ENCODE peak calls at places on chromosome 15, in five cellular contexts. One of them, this sample, is unnamed.

GRCh38 chr15:60423540-60423939 is 25.8 kb upstream of the ANXA2 start:
- DNase-seq in H9: no peak
- DNase-seq in neuronal stem cell: peak
- DNase-seq in H1: no peak
- DNase-seq in trophoblast cell: peak
- DNase-seq in this sample: peak

GRCh38 chr15:52172869-52173268 is 18.3 kb downstream of the GNB5 start:
- DNase-seq in H9: no peak
- DNase-seq in neuronal stem cell: no peak
- DNase-seq in H1: no peak
- DNase-seq in trophoblast cell: no peak
- DNase-seq in this sample: no peak

GRCh38 chr15:39180494-39180930 is 400.4 kb upstream of the THBS1 start:
- DNase-seq in H9: no peak
- DNase-seq in neuronal stem cell: no peak
- DNase-seq in H1: no peak
- DNase-seq in trophoblast cell: no peak
- DNase-seq in this sample: peak

GRCh38 chr15:60751985-60752952 is 273.3 kb upstream of the ICE2 start:
- DNase-seq in H9: no peak
- DNase-seq in neuronal stem cell: no peak
- DNase-seq in H1: no peak
- DNase-seq in trophoblast cell: no peak
- DNase-seq in this sample: peak

GRCh38 chr15:36797128-36797527 is 217.7 kb downstream of the CDIN1 start:
- DNase-seq in H9: no peak
- DNase-seq in neuronal stem cell: no peak
- DNase-seq in H1: no peak
- DNase-seq in trophoblast cell: no peak
- DNase-seq in this sample: no peak

GRCh38 chr15:67143646-67144045 is 78.2 kb downstream of the SMAD3 start:
- DNase-seq in H9: no peak
- DNase-seq in neuronal stem cell: no peak
- DNase-seq in H1: no peak
- DNase-seq in trophoblast cell: no peak
- DNase-seq in this sample: peak

GRCh38 chr15:74411686-74412085 is 22.1 kb downstream of the SEMA7A start:
- DNase-seq in H9: no peak
- DNase-seq in neuronal stem cell: no peak
- DNase-seq in H1: no peak
- DNase-seq in trophoblast cell: no peak
- DNase-seq in this sample: no peak

GRCh38 chr15:50825946-50826345 is 60.4 kb upstream of the SPPL2A start:
- DNase-seq in H9: no peak
- DNase-seq in neuronal stem cell: no peak
- DNase-seq in H1: no peak
- DNase-seq in trophoblast cell: no peak
- DNase-seq in this sample: peak

GRCh38 chr15:97875513-97876285 is 84.8 kb upstream of the ARRDC4 start:
- DNase-seq in H9: peak
- DNase-seq in neuronal stem cell: no peak
- DNase-seq in H1: no peak
- DNase-seq in trophoblast cell: peak
- DNase-seq in this sample: no peak

GRCh38 chr15:101488300-101489164 is 975 bp downstream of the PCSK6 start:
- DNase-seq in H9: no peak
- DNase-seq in neuronal stem cell: peak
- DNase-seq in H1: no peak
- DNase-seq in trophoblast cell: no peak
- DNase-seq in this sample: no peak

GRCh38 chr15:48242531-48242930 is 36.4 kb downstream of the SLC12A1 start:
- DNase-seq in H9: no peak
- DNase-seq in neuronal stem cell: no peak
- DNase-seq in H1: no peak
- DNase-seq in trophoblast cell: no peak
- DNase-seq in this sample: no peak

GRCh38 chr15:78438595-78439285 is 724 bp downstream of the IREB2 start:
- DNase-seq in H9: no peak
- DNase-seq in neuronal stem cell: peak
- DNase-seq in H1: no peak
- DNase-seq in trophoblast cell: peak
- DNase-seq in this sample: peak

GRCh38 chr15:65072027-65072426 is 4.2 kb upstream of the RASL12 start:
- DNase-seq in H9: no peak
- DNase-seq in neuronal stem cell: no peak
- DNase-seq in H1: no peak
- DNase-seq in trophoblast cell: no peak
- DNase-seq in this sample: no peak

GRCh38 chr15:39623550-39623931 is 42.7 kb downstream of the THBS1 start:
- DNase-seq in H9: no peak
- DNase-seq in neuronal stem cell: no peak
- DNase-seq in H1: no peak
- DNase-seq in trophoblast cell: no peak
- DNase-seq in this sample: no peak

GRCh38 chr15:52960283-52960682 is 170.1 kb upstream of the ONECUT1 start:
- DNase-seq in H9: no peak
- DNase-seq in neuronal stem cell: no peak
- DNase-seq in H1: no peak
- DNase-seq in trophoblast cell: no peak
- DNase-seq in this sample: no peak

GRCh38 chr15:41904487-41905359 is 10.9 kb upstream of the SPTBN5 start:
- DNase-seq in H9: peak
- DNase-seq in neuronal stem cell: peak
- DNase-seq in H1: peak
- DNase-seq in trophoblast cell: peak
- DNase-seq in this sample: peak

GRCh38 chr15:65032823-65033537 is 3.5 kb upstream of the MTFMT start:
- DNase-seq in H9: peak
- DNase-seq in neuronal stem cell: peak
- DNase-seq in H1: peak
- DNase-seq in trophoblast cell: peak
- DNase-seq in this sample: peak

GRCh38 chr15:70794596-70795310 is 31.4 kb upstream of the UACA start:
- DNase-seq in H9: no peak
- DNase-seq in neuronal stem cell: no peak
- DNase-seq in H1: no peak
- DNase-seq in trophoblast cell: no peak
- DNase-seq in this sample: peak

GRCh38 chr15:57751177-57751800 is 44.8 kb downstream of the POLR2M start:
- DNase-seq in H9: no peak
- DNase-seq in neuronal stem cell: peak
- DNase-seq in H1: no peak
- DNase-seq in trophoblast cell: peak
- DNase-seq in this sample: peak

GRCh38 chr15:32718822-32719716 is 1.3 kb downstream of the GREM1 start:
- DNase-seq in H9: peak
- DNase-seq in neuronal stem cell: peak
- DNase-seq in H1: no peak
- DNase-seq in trophoblast cell: no peak
- DNase-seq in this sample: peak

GRCh38 chr15:52551762-52552161 is 17.1 kb downstream of the ARPP19 start:
- DNase-seq in H9: no peak
- DNase-seq in neuronal stem cell: no peak
- DNase-seq in H1: no peak
- DNase-seq in trophoblast cell: peak
- DNase-seq in this sample: no peak

GRCh38 chr15:85024003-85024402 is 42.3 kb downstream of the PDE8A start:
- DNase-seq in H9: no peak
- DNase-seq in neuronal stem cell: no peak
- DNase-seq in H1: no peak
- DNase-seq in trophoblast cell: no peak
- DNase-seq in this sample: no peak

GRCh38 chr15:85026304-85027032 is 44.8 kb downstream of the PDE8A start:
- DNase-seq in H9: no peak
- DNase-seq in neuronal stem cell: no peak
- DNase-seq in H1: no peak
- DNase-seq in trophoblast cell: no peak
- DNase-seq in this sample: peak

GRCh38 chr15:85025516-85026279 is 44.0 kb downstream of the PDE8A start:
- DNase-seq in H9: no peak
- DNase-seq in neuronal stem cell: no peak
- DNase-seq in H1: no peak
- DNase-seq in trophoblast cell: no peak
- DNase-seq in this sample: no peak

GRCh38 chr15:85022860-85023403 is 41.3 kb downstream of the PDE8A start:
- DNase-seq in H9: no peak
- DNase-seq in neuronal stem cell: no peak
- DNase-seq in H1: no peak
- DNase-seq in trophoblast cell: no peak
- DNase-seq in this sample: no peak

DNA sequence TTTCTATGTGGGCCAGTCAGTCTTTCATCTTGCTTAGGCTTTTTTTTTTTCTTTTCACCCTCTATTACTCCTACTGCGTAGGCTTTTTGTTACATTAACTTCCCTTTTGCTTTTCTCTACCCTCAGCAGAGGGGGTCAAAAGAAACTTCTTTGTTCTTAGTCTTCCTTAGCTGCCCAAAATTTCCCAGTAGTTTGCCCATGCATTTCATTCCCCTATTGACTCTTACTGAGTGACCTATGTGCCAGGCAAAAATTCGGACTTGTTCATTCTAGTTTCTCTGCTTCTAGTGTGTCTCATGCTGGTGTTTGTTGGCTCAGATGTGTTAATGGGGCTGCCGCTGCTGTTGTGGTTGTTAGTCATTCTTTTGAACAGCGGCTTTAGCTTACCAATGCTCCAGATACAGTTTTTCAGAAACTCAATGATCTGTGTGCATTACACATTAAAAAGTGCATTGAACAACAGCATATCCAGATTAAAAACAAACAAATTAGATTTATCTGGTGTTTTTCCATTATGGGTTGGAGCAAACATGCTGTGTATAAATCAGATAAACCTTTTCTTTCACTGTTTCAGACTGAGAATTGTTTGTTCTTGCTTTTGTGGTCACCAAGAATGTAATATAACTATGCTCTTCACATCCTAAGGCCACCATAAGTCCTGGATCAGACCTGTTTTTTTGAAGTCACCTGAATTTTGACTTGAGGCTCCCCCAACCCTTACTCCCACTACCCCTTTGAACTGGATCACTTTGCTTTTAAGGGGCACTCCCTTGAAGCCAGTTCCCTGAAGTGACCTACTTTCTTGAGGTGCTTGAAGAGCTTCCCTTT is 43.1 kb downstream of the PDE8A start:
- DNase-seq in H9: no peak
- DNase-seq in neuronal stem cell: no peak
- DNase-seq in H1: no peak
- DNase-seq in trophoblast cell: no peak
- DNase-seq in this sample: peak
- H2BK12ac ChIP-seq in H9: no peak
- H2BK12ac ChIP-seq in neuronal stem cell: no peak
- H2BK12ac ChIP-seq in H1: no peak
- H2BK12ac ChIP-seq in trophoblast cell: no peak
- H2BK12ac ChIP-seq in this sample: peak

DNA sequence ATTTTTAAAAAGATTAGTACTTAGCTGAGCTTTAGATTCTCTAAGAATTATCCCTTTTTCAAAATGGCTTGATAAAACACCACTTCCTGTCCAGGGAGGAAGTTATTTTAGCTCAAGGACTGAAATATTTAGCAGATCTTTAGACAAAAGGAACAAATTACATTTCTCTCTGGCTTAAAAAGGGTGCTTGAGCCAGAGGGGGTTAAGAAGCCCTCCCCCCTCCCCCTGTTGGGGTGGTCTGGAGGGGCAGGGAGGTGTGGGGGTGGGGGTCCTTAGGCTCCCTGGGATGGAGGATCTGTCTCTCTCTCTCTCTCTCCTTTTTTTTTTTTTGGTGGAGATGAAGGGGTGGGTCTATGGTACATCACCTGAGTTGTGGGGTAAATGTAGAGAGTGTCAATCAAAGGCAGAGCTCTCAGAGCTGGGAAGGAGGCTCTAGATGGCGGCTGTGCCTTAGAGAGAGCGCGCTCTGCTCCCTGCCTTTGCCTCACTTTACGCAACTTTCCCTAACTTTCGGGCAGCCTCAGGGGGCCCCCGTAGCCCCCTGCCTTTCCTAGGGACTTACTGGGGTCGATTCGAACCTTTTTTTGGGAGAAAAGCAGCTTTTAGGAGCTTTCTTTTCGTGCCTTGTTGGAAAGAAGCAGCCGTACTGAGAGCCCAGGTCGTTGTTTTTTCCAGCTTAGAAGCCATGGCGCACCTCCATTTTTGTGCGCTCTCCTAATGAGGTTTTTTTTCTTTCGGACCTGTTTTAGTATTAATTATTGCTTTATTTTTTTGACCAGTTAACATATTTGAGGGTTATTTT is at the start of gene CHD2:
- DNase-seq in H9: peak
- DNase-seq in neuronal stem cell: peak
- DNase-seq in H1: peak
- DNase-seq in trophoblast cell: peak
- DNase-seq in this sample: peak
- H2BK12ac ChIP-seq in H9: peak
- H2BK12ac ChIP-seq in neuronal stem cell: no peak
- H2BK12ac ChIP-seq in H1: peak
- H2BK12ac ChIP-seq in trophoblast cell: no peak
- H2BK12ac ChIP-seq in this sample: no peak

GRCh38 chr15:68581725-68582124 is 2.9 kb downstream of the CORO2B start:
- DNase-seq in H9: no peak
- DNase-seq in neuronal stem cell: no peak
- DNase-seq in H1: no peak
- DNase-seq in trophoblast cell: peak
- DNase-seq in this sample: no peak
- H2BK12ac ChIP-seq in H9: no peak
- H2BK12ac ChIP-seq in neuronal stem cell: no peak
- H2BK12ac ChIP-seq in H1: no peak
- H2BK12ac ChIP-seq in trophoblast cell: no peak
- H2BK12ac ChIP-seq in this sample: no peak

GRCh38 chr15:90037961-90038633 is 37.0 kb downstream of the ZNF710 start:
- DNase-seq in H9: no peak
- DNase-seq in neuronal stem cell: no peak
- DNase-seq in H1: no peak
- DNase-seq in trophoblast cell: peak
- DNase-seq in this sample: peak

GRCh38 chr15:90042766-90043525 is 41.8 kb downstream of the ZNF710 start:
- DNase-seq in H9: no peak
- DNase-seq in neuronal stem cell: no peak
- DNase-seq in H1: no peak
- DNase-seq in trophoblast cell: no peak
- DNase-seq in this sample: no peak

GRCh38 chr15:90038639-90039095 is 37.5 kb downstream of the ZNF710 start:
- DNase-seq in H9: no peak
- DNase-seq in neuronal stem cell: no peak
- DNase-seq in H1: no peak
- DNase-seq in trophoblast cell: peak
- DNase-seq in this sample: no peak

GRCh38 chr15:90039996-90040395 is 38.9 kb downstream of the ZNF710 start:
- DNase-seq in H9: no peak
- DNase-seq in neuronal stem cell: no peak
- DNase-seq in H1: no peak
- DNase-seq in trophoblast cell: no peak
- DNase-seq in this sample: no peak

DNA sequence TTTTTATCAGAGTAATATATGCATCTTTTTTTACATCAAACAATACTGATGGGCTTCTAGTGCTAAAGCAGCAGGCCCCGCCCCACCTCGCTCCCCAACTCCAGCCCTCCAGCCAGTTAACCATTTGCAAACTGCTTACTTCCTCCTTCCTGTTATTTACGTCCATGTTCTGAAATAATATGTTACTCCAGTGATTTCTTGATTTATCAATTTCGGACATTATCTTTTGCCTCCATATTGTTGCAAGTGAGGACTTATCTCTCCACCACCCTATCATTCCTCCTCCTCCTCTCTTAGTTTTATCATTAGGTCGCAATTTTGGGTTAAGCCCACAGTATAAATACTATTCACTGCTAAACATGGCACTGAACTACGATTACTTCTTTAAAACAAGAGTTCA is 39.5 kb downstream of the ZNF710 start:
- DNase-seq in H9: no peak
- DNase-seq in neuronal stem cell: no peak
- DNase-seq in H1: no peak
- DNase-seq in trophoblast cell: no peak
- DNase-seq in this sample: no peak
- H2BK12ac ChIP-seq in H9: no peak
- H2BK12ac ChIP-seq in neuronal stem cell: no peak
- H2BK12ac ChIP-seq in H1: no peak
- H2BK12ac ChIP-seq in trophoblast cell: no peak
- H2BK12ac ChIP-seq in this sample: no peak